ENCODE peak calls at places on chromosomes 13 and 19, in eight cellular contexts. L is breast epithelium, P is sigmoid colon, G is transverse colon, I is spleen, M is stomach, U is ovary, Y is tibial nerve. V is an unnamed sample.
A peak's percentile ranks its signal among the peaks of the same experiment; 100 is the strongest.

GRCh38 chr19:40419066-40419612 is 6.0 kb upstream of the PRX start:
- DNase-seq in L (no peak), P (no peak), G (no peak), I (no peak), M (no peak), U (no peak), Y (no peak), V (no peak)

GRCh38 chr19:11164879-11165406 is 9.4 kb upstream of the SPC24 start:
- DNase-seq in L (no peak), P (peak; percentile 98), G (peak; percentile 70), I (no peak), M (peak; percentile 65), U (peak; percentile 84), Y (peak; percentile 77), V (peak; percentile 76)

GRCh38 chr19:41753159-41753558 is 2.2 kb upstream of the CEACAM6 start:
- DNase-seq in L (peak; percentile 44), P (no peak), G (peak; percentile 83), I (peak; percentile 92), M (peak; percentile 78), U (no peak), Y (peak; percentile 7), V (peak; percentile 54)

GRCh38 chr19:43809762-43810696 is 7.8 kb upstream of the LYPD5 start:
- DNase-seq in L (no peak), P (no peak), G (no peak), I (no peak), M (no peak), U (no peak), Y (no peak), V (no peak)

GRCh38 chr13:80096383-80096782 is 244.5 kb downstream of the SPRY2 start:
- DNase-seq in L (no peak), P (no peak), G (no peak), I (no peak), M (no peak), U (no peak), Y (no peak), V (no peak)

GRCh38 chr13:110047511-110047910 is 259.4 kb downstream of the COL4A1 start:
- DNase-seq in L (no peak), P (peak; percentile 75), G (no peak), I (no peak), M (peak; percentile 75), U (peak; percentile 34), Y (no peak), V (peak; percentile 66)

GRCh38 chr13:105925496-105925895 is 610.0 kb downstream of the EFNB2 start:
- DNase-seq in L (no peak), P (no peak), G (no peak), I (no peak), M (no peak), U (no peak), Y (no peak), V (no peak)

GRCh38 chr13:74040200-74040599 is 94.0 kb downstream of the KLF12 start:
- DNase-seq in L (no peak), P (no peak), G (peak; percentile 41), I (peak; percentile 74), M (peak; percentile 36), U (no peak), Y (no peak), V (peak; percentile 42)

GRCh38 chr13:50284540-50284939 is 269.3 kb downstream of the KCNRG start:
- DNase-seq in L (no peak), P (no peak), G (no peak), I (no peak), M (no peak), U (no peak), Y (no peak), V (no peak)

GRCh38 chr19:1122021-1122971 is 18.5 kb downstream of the GPX4 start:
- DNase-seq in L (no peak), P (peak; percentile 58), G (no peak), I (peak; percentile 72), M (no peak), U (no peak), Y (no peak), V (no peak)
- H3K36me3 ChIP-seq in L (peaks cover 4% of the 10 kb centered on the region), P (peaks cover 48% of the 10 kb centered on the region), G (peaks cover 6% of the 10 kb centered on the region), I (peaks cover 97% of the 10 kb centered on the region), M (peaks cover 90% of the 10 kb centered on the region), U (no peaks in the 10 kb centered on the region), Y (peaks cover 99% of the 10 kb centered on the region), V (peaks cover 98% of the 10 kb centered on the region)

GRCh38 chr19:14094854-14095253 is 4.3 kb upstream of the SAMD1 start:
- DNase-seq in L (no peak), P (no peak), G (no peak), I (no peak), M (no peak), U (no peak), Y (no peak), V (peak; percentile 82)

GRCh38 chr19:14091086-14091884 is 734 bp upstream of the SAMD1 start:
- DNase-seq in L (peak; percentile 49), P (no peak), G (peak; percentile 89), I (peak; percentile 95), M (no peak), U (peak; percentile 85), Y (peak; percentile 14), V (no peak)

GRCh38 chr19:14090509-14091085 is at the start of gene SAMD1:
- DNase-seq in L (peak; percentile 87), P (peak; percentile 98), G (peak; percentile 93), I (peak; percentile 95), M (peak; percentile 93), U (peak; percentile 90), Y (peak; percentile 86), V (peak; percentile 94)

GRCh38 chr19:14091885-14092462 is 1.4 kb upstream of the SAMD1 start:
- DNase-seq in L (no peak), P (no peak), G (no peak), I (peak; percentile 88), M (no peak), U (no peak), Y (no peak), V (no peak)

DNA sequence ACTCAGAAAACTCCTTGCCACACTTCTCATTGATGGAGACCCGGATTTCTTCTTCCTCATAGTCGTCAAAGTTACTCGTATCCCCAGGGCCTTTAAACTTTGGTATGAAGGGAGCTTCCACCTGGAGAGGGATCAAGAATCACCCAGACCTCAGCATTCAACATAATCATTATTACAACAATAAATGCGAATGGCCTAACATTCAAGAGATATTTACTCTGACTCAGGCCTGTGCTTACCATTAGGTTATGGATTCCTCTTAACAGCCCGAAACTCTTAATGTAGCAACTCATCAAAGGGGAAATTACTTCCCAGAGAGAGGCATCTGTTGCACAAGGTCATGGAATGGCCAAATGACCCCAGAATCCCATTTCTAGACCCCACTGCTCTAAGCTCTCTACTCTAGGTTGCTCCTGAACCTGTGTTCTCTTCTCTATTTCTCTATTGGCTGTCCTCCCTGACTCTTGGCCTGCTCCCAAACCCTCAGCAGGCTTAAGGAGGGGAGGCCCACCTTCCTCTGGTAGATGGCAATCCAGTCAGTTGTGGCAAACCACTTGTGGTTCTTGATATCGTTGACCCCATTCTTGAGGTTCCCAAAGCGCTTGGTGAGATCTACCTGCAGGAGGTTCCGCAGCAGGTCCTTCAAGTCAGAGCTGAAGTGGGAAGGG is 2.7 kb upstream of the SAMD1 start:
- DNase-seq in L (no peak), P (no peak), G (no peak), I (no peak), M (no peak), U (no peak), Y (no peak), V (no peak)
- TF ChIP-seq POLR2A in L (no peak), P (no peak), G (no peak), I (no peak), M (no peak), U (no peak), Y (no peak), V (no peak)

GRCh38 chr19:13007292-13008045 is 12.2 kb downstream of the NFIX start:
- DNase-seq in L (peak; percentile 88), P (peak; percentile 91), G (no peak), I (no peak), M (peak; percentile 91), U (peak; percentile 78), Y (peak; percentile 54), V (no peak)

GRCh38 chr19:13005253-13005652 is 10.0 kb downstream of the NFIX start:
- DNase-seq in L (no peak), P (no peak), G (no peak), I (no peak), M (no peak), U (no peak), Y (no peak), V (no peak)

GRCh38 chr19:13006431-13007281 is 11.4 kb downstream of the NFIX start:
- DNase-seq in L (no peak), P (peak; percentile 88), G (no peak), I (no peak), M (peak; percentile 54), U (peak; percentile 74), Y (no peak), V (no peak)

GRCh38 chr19:13004273-13004672 is 9.0 kb downstream of the NFIX start:
- DNase-seq in L (no peak), P (no peak), G (peak; percentile 66), I (no peak), M (peak; percentile 72), U (no peak), Y (no peak), V (no peak)

GRCh38 chr19:13005861-13006370 is 10.6 kb downstream of the NFIX start:
- DNase-seq in L (no peak), P (no peak), G (no peak), I (no peak), M (no peak), U (no peak), Y (no peak), V (no peak)
- H3K4me1 ChIP-seq in L (peaks cover 41% of the 10 kb centered on the region), P (peaks cover 97% of the 10 kb centered on the region), G (peaks cover 73% of the 10 kb centered on the region), I (no peaks in the 10 kb centered on the region), M (peaks cover 100% of the 10 kb centered on the region), U (peaks cover 58% of the 10 kb centered on the region), Y (peaks cover 42% of the 10 kb centered on the region), V (peaks cover 10% of the 10 kb centered on the region)

DNA sequence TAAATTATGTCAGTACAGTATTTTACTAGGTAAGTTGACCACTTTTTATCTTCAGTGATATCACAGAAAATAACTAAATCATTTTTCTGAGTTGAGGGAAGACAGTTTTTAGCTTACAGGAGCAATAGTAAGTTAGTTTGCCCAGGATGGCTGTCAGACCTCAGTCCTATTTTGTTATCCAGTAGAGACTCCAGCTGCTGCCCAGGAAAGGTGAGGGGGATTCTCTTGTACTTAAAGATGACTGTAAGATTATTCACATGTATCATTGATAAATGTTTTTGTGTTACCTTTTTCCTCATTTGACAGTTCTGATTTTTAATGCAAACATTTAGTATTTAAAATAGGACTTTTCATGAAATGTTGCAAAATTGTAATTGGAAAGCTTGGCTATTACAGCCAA is 14.5 kb upstream of the GPR183 start:
- DNase-seq in L (no peak), P (no peak), G (no peak), I (no peak), M (no peak), U (no peak), Y (no peak), V (no peak)
- H3K36me3 ChIP-seq in L (no peaks in the 10 kb centered on the region), P (no peaks in the 10 kb centered on the region), G (no peaks in the 10 kb centered on the region), I (no peaks in the 10 kb centered on the region), M (no peaks in the 10 kb centered on the region), U (no peaks in the 10 kb centered on the region), Y (peaks cover 29% of the 10 kb centered on the region), V (no peaks in the 10 kb centered on the region)